ENCODE peak calls at places on chromosome 4, in six cellular contexts. One of them, this sample, is unnamed.

GRCh38 chr4:185919107-185919506 is 107.1 kb upstream of the SORBS2 start:
- DNase-seq in body of pancreas: no peak
- DNase-seq in OCI-LY7: no peak
- DNase-seq in lung: no peak
- DNase-seq in ovary: no peak
- DNase-seq in uterus: no peak
- DNase-seq in this sample: no peak

GRCh38 chr4:60201052-60201673 is 999.0 kb upstream of the ADGRL3 start:
- DNase-seq in body of pancreas: peak; percentile 47
- DNase-seq in OCI-LY7: peak; percentile 55
- DNase-seq in uterus: no peak
- DNase-seq in ovary: peak; percentile 15
- DNase-seq in lung: peak; percentile 42
- DNase-seq in this sample: peak; percentile 42

GRCh38 chr4:48002267-48002666 is 14.2 kb downstream of the CNGA1 start:
- DNase-seq in body of pancreas: no peak
- DNase-seq in lung: no peak
- DNase-seq in uterus: no peak
- DNase-seq in ovary: no peak
- DNase-seq in OCI-LY7: no peak
- DNase-seq in this sample: no peak

GRCh38 chr4:82639947-82640346 is 78.2 kb upstream of the TMEM150C start:
- DNase-seq in ovary: peak; percentile 60
- DNase-seq in lung: no peak
- DNase-seq in uterus: no peak
- DNase-seq in OCI-LY7: no peak
- DNase-seq in body of pancreas: no peak
- DNase-seq in this sample: no peak

GRCh38 chr4:38673109-38673978 is 9.3 kb downstream of the KLF3 start:
- DNase-seq in OCI-LY7: no peak
- DNase-seq in ovary: peak; percentile 73
- DNase-seq in lung: peak; percentile 62
- DNase-seq in body of pancreas: peak; percentile 60
- DNase-seq in uterus: peak; percentile 39
- DNase-seq in this sample: no peak

GRCh38 chr4:66653937-66654336 is 891.4 kb downstream of the CENPC start:
- DNase-seq in body of pancreas: no peak
- DNase-seq in OCI-LY7: no peak
- DNase-seq in lung: no peak
- DNase-seq in uterus: no peak
- DNase-seq in ovary: no peak
- DNase-seq in this sample: no peak

GRCh38 chr4:41696131-41696530 is 52.4 kb downstream of the PHOX2B start:
- DNase-seq in uterus: no peak
- DNase-seq in lung: no peak
- DNase-seq in body of pancreas: no peak
- DNase-seq in ovary: no peak
- DNase-seq in OCI-LY7: no peak
- DNase-seq in this sample: no peak

GRCh38 chr4:13866881-13867280 is 239.4 kb upstream of the BOD1L1 start:
- DNase-seq in uterus: no peak
- DNase-seq in ovary: no peak
- DNase-seq in lung: no peak
- DNase-seq in body of pancreas: no peak
- DNase-seq in OCI-LY7: no peak
- DNase-seq in this sample: no peak

GRCh38 chr4:24862073-24862751 is 50.6 kb downstream of the CCDC149 start:
- DNase-seq in body of pancreas: no peak
- DNase-seq in ovary: no peak
- DNase-seq in OCI-LY7: no peak
- DNase-seq in uterus: no peak
- DNase-seq in lung: no peak
- DNase-seq in this sample: no peak

GRCh38 chr4:13980317-13980716 is 352.8 kb upstream of the BOD1L1 start:
- DNase-seq in OCI-LY7: no peak
- DNase-seq in uterus: no peak
- DNase-seq in ovary: no peak
- DNase-seq in body of pancreas: no peak
- DNase-seq in lung: no peak
- DNase-seq in this sample: peak; percentile 91

GRCh38 chr4:48439988-48440387 is 43.2 kb upstream of the SLC10A4 start:
- DNase-seq in lung: no peak
- DNase-seq in uterus: no peak
- DNase-seq in OCI-LY7: no peak
- DNase-seq in body of pancreas: no peak
- DNase-seq in ovary: no peak
- DNase-seq in this sample: no peak

GRCh38 chr4:76449824-76450223 is 14.8 kb downstream of the SHROOM3 start:
- DNase-seq in lung: no peak
- DNase-seq in uterus: no peak
- DNase-seq in body of pancreas: no peak
- DNase-seq in ovary: no peak
- DNase-seq in OCI-LY7: no peak
- DNase-seq in this sample: no peak

GRCh38 chr4:124330045-124330444 is 382.5 kb downstream of the ANKRD50 start:
- DNase-seq in ovary: no peak
- DNase-seq in uterus: no peak
- DNase-seq in lung: no peak
- DNase-seq in body of pancreas: no peak
- DNase-seq in OCI-LY7: no peak
- DNase-seq in this sample: no peak

GRCh38 chr4:73609688-73610087 is 10.5 kb downstream of the RASSF6 start:
- DNase-seq in lung: no peak
- DNase-seq in body of pancreas: no peak
- DNase-seq in uterus: no peak
- DNase-seq in OCI-LY7: no peak
- DNase-seq in ovary: no peak
- DNase-seq in this sample: no peak

GRCh38 chr4:8709729-8710360 is 117.3 kb downstream of the CPZ start:
- DNase-seq in body of pancreas: no peak
- DNase-seq in uterus: peak; percentile 2
- DNase-seq in ovary: no peak
- DNase-seq in OCI-LY7: no peak
- DNase-seq in lung: no peak
- DNase-seq in this sample: no peak

GRCh38 chr4:84936123-84936522 is 30.4 kb downstream of the WDFY3 start:
- DNase-seq in uterus: no peak
- DNase-seq in OCI-LY7: no peak
- DNase-seq in lung: no peak
- DNase-seq in ovary: no peak
- DNase-seq in body of pancreas: no peak
- DNase-seq in this sample: no peak

GRCh38 chr4:121876976-121877773 is 6.9 kb upstream of the BBS7 start:
- DNase-seq in lung: no peak
- DNase-seq in OCI-LY7: no peak
- DNase-seq in body of pancreas: no peak
- DNase-seq in ovary: no peak
- DNase-seq in uterus: no peak
- DNase-seq in this sample: no peak

GRCh38 chr4:96593422-96593821 is 753.5 kb downstream of the PDHA2 start:
- DNase-seq in uterus: no peak
- DNase-seq in body of pancreas: peak; percentile 72
- DNase-seq in lung: no peak
- DNase-seq in OCI-LY7: no peak
- DNase-seq in ovary: peak; percentile 11
- DNase-seq in this sample: no peak

GRCh38 chr4:26346203-26346620 is 25.4 kb downstream of the RBPJ start:
- DNase-seq in body of pancreas: no peak
- DNase-seq in lung: no peak
- DNase-seq in ovary: no peak
- DNase-seq in OCI-LY7: no peak
- DNase-seq in uterus: no peak
- DNase-seq in this sample: no peak

GRCh38 chr4:159764343-159764952 is 661.6 kb downstream of the RAPGEF2 start:
- DNase-seq in OCI-LY7: peak; percentile 18
- DNase-seq in uterus: no peak
- DNase-seq in ovary: no peak
- DNase-seq in lung: no peak
- DNase-seq in body of pancreas: peak; percentile 29
- DNase-seq in this sample: peak; percentile 50

GRCh38 chr4:70913947-70914445 is 11.8 kb downstream of the MOB1B start:
- DNase-seq in OCI-LY7: no peak
- DNase-seq in body of pancreas: no peak
- DNase-seq in uterus: no peak
- DNase-seq in lung: no peak
- DNase-seq in ovary: no peak
- DNase-seq in this sample: no peak

DNA sequence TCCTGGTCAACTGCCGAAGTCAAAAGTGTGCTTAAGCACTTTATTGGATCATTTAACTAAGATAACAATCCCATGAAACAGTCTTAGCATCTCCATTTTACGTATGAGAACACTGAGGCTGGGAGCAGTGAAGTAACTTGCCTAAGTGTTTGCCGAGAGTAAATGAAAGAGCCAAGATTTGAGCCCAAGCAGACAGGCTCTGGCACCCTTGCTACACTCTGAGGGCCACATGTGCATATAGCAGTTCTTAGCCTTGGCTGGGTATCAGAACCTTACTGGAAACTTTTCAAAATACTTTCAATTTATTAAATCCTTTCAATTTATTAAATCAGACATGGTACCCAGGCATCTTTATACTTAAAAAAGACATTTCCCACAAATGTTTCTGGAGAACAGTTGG is 225.9 kb downstream of the NR3C2 start:
- DNase-seq in ovary: no peak
- DNase-seq in body of pancreas: peak; percentile 56
- DNase-seq in lung: no peak
- DNase-seq in OCI-LY7: no peak
- DNase-seq in uterus: no peak
- DNase-seq in this sample: no peak
- H3K4me3 ChIP-seq in ovary: no peak overlapping the region
- H3K4me3 ChIP-seq in body of pancreas: no peak overlapping the region
- H3K4me3 ChIP-seq in lung: no peak overlapping the region
- H3K4me3 ChIP-seq in OCI-LY7: peak overlapping the region; percentile 36
- H3K4me3 ChIP-seq in uterus: no peak overlapping the region
- H3K4me3 ChIP-seq in this sample: no peak overlapping the region

DNA sequence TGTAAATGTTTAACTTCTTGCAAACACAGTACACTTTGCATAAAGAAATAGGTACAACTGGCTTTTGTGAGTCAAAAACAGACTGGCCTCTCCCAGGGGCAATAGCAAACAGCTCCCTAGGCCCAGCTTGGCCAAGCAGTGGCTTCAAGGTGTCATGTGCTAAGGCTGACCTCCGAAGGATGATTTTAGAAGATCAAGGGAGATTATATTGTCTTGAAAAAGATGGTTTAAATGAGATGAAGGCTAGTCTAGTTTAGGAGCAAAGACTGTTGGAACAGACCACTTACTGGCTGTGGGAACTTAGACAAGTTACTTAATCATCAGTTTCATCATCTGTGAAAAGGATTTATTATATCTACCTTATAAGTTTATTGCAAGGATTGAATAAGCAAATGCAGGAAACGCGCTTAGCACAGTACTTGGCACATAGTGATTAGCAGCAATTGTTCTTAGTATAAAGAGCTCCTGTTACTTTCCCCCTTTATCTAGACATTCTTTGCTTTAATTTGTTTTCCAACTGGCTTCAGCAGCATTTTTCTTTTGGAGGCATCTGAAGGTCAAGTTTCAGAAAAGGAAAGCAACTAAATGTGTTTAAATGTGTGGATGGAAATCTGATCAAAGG is 17.2 kb downstream of the ANXA3 start:
- DNase-seq in body of pancreas: no peak
- DNase-seq in uterus: no peak
- DNase-seq in lung: no peak
- DNase-seq in ovary: no peak
- DNase-seq in OCI-LY7: no peak
- DNase-seq in this sample: no peak
- H3K4me3 ChIP-seq in body of pancreas: no peak overlapping the region
- H3K4me3 ChIP-seq in uterus: no peak overlapping the region
- H3K4me3 ChIP-seq in lung: no peak overlapping the region
- H3K4me3 ChIP-seq in ovary: no peak overlapping the region
- H3K4me3 ChIP-seq in OCI-LY7: no peak overlapping the region
- H3K4me3 ChIP-seq in this sample: no peak overlapping the region

GRCh38 chr4:1763070-1763549 is 30.0 kb upstream of the FGFR3 start:
- DNase-seq in ovary: no peak
- DNase-seq in OCI-LY7: no peak
- DNase-seq in lung: no peak
- DNase-seq in uterus: no peak
- DNase-seq in body of pancreas: no peak
- DNase-seq in this sample: no peak
- H3K4me3 ChIP-seq in ovary: no peak overlapping the region
- H3K4me3 ChIP-seq in OCI-LY7: no peak overlapping the region
- H3K4me3 ChIP-seq in lung: no peak overlapping the region
- H3K4me3 ChIP-seq in uterus: no peak overlapping the region
- H3K4me3 ChIP-seq in body of pancreas: no peak overlapping the region
- H3K4me3 ChIP-seq in this sample: no peak overlapping the region

GRCh38 chr4:183723561-183724228 is 64.6 kb downstream of the TRAPPC11 start:
- DNase-seq in ovary: no peak
- DNase-seq in OCI-LY7: no peak
- DNase-seq in uterus: no peak
- DNase-seq in body of pancreas: no peak
- DNase-seq in lung: no peak
- DNase-seq in this sample: no peak
- H3K4me3 ChIP-seq in ovary: no peak overlapping the region
- H3K4me3 ChIP-seq in OCI-LY7: no peak overlapping the region
- H3K4me3 ChIP-seq in uterus: no peak overlapping the region
- H3K4me3 ChIP-seq in body of pancreas: no peak overlapping the region
- H3K4me3 ChIP-seq in lung: no peak overlapping the region
- H3K4me3 ChIP-seq in this sample: no peak overlapping the region

This sample was measured in Jurkat, Clone E6-1.